ENCODE peak calls at places on chromosomes 1 and 21, in six cellular contexts. Y, W, O, V, Q and G are unnamed samples.

GRCh38 chr1:201542166-201543045 is 3.5 kb downstream of the NAV1 start:
- DNase-seq in Y (no peak), W (no peak), O (peak), V (no peak), Q (no peak), G (no peak)

GRCh38 chr21:32457360-32457840 is 44.9 kb downstream of the EVA1C start:
- DNase-seq in Y (peak), W (no peak), O (peak), V (no peak), Q (no peak), G (no peak)

GRCh38 chr1:17304155-17304826 is 3.7 kb upstream of the PADI4 start:
- DNase-seq in Y (no peak), W (no peak), O (peak), V (no peak), Q (no peak), G (no peak)

GRCh38 chr21:39384674-39385298 is 35.9 kb upstream of the HMGN1 start:
- DNase-seq in Y (no peak), W (no peak), O (peak), V (no peak), Q (no peak), G (no peak)

GRCh38 chr21:45102391-45102932 is 28.1 kb downstream of the ADARB1 start:
- DNase-seq in Y (peak), W (peak), O (peak), V (no peak), Q (no peak), G (no peak)

GRCh38 chr1:12163210-12163609 is 3.6 kb upstream of the TNFRSF1B start:
- DNase-seq in Y (no peak), W (no peak), O (no peak), V (no peak), Q (no peak), G (no peak)

GRCh38 chr1:214316597-214316996 is 35.6 kb downstream of the SMYD2 start:
- DNase-seq in Y (no peak), W (no peak), O (no peak), V (no peak), Q (no peak), G (no peak)

GRCh38 chr1:185861630-185862029 is 127.4 kb downstream of the HMCN1 start:
- DNase-seq in Y (no peak), W (no peak), O (no peak), V (no peak), Q (no peak), G (no peak)

GRCh38 chr21:45320991-45321656 is 33.4 kb upstream of the POFUT2 start:
- DNase-seq in Y (no peak), W (no peak), O (no peak), V (no peak), Q (no peak), G (no peak)

GRCh38 chr21:32411366-32412161 is 942 bp upstream of the EVA1C start:
- DNase-seq in Y (peak), W (no peak), O (peak), V (peak), Q (peak), G (no peak)

GRCh38 chr21:14917762-14918161 is 147.0 kb downstream of the NRIP1 start:
- DNase-seq in Y (no peak), W (no peak), O (no peak), V (no peak), Q (no peak), G (no peak)

GRCh38 chr1:193326296-193326695 is 139.9 kb upstream of the B3GALT2 start:
- DNase-seq in Y (no peak), W (no peak), O (peak), V (no peak), Q (no peak), G (no peak)

GRCh38 chr1:41355356-41355755 is 5.9 kb upstream of the FOXO6 start:
- DNase-seq in Y (no peak), W (no peak), O (no peak), V (no peak), Q (no peak), G (no peak)

GRCh38 chr1:37795340-37796110 is 1.9 kb downstream of the MANEAL start:
- DNase-seq in Y (no peak), W (no peak), O (peak), V (no peak), Q (no peak), G (peak)

GRCh38 chr1:51439053-51439452 is 80.0 kb downstream of the EPS15 start:
- DNase-seq in Y (no peak), W (no peak), O (no peak), V (no peak), Q (no peak), G (no peak)

GRCh38 chr21:42171091-42172053 is 47.6 kb upstream of the ABCG1 start:
- DNase-seq in Y (no peak), W (no peak), O (peak), V (no peak), Q (no peak), G (no peak)

GRCh38 chr1:9235123-9235513 is 544 bp downstream of the H6PD start:
- DNase-seq in Y (peak), W (peak), O (peak), V (no peak), Q (peak), G (peak)

GRCh38 chr1:119475866-119476439 is 31.1 kb upstream of the HSD3B1 start:
- DNase-seq in Y (peak), W (peak), O (peak), V (no peak), Q (peak), G (peak)